ENCODE peak calls at places on chromosomes 1 and 21, in four cellular contexts. O is HCT116, F is GM23248, D is SK-N-MC. T is an unnamed sample.

GRCh38 chr1:4004635-4005430 is 104.8 kb upstream of the C1orf174 start:
- DNase-seq in D (no peak), F (no peak), O (no peak), T (no peak)

GRCh38 chr1:40014253-40014706 is 26.2 kb upstream of the CAP1 start:
- DNase-seq in D (no peak), O (no peak), F (peak), T (no peak)

GRCh38 chr21:46437096-46437498 is 21.6 kb upstream of the DIP2A start:
- DNase-seq in F (no peak), O (no peak), D (no peak), T (no peak)

GRCh38 chr1:236354330-236355147 is 39.5 kb upstream of the EDARADD start:
- DNase-seq in D (no peak), F (peak), O (no peak), T (peak)

GRCh38 chr1:79556189-79556588 is 549.7 kb upstream of the ADGRL4 start:
- DNase-seq in D (no peak), O (no peak), F (no peak), T (no peak)

GRCh38 chr1:201714542-201715276 is 114.2 kb upstream of the IPO9 start:
- DNase-seq in O (peak), F (peak), D (no peak), T (peak)

GRCh38 chr1:17624540-17625256 is 85.2 kb downstream of the ARHGEF10L start:
- DNase-seq in O (peak), D (no peak), F (peak), T (peak)

GRCh38 chr1:201350884-201351283 is 26.6 kb downstream of the TNNT2 start:
- DNase-seq in D (no peak), O (no peak), F (no peak), T (no peak)

GRCh38 chr1:16458801-16459200 is 18.3 kb downstream of the NECAP2 start:
- DNase-seq in F (no peak), O (no peak), D (no peak), T (no peak)

GRCh38 chr1:42747125-42747524 is 7.1 kb upstream of the CLDN19 start:
- DNase-seq in D (no peak), O (no peak), F (peak), T (no peak)

GRCh38 chr1:245735831-245736530 is 581.2 kb downstream of the KIF26B start:
- DNase-seq in D (no peak), O (no peak), F (peak), T (peak)

GRCh38 chr1:91303165-91303564 is 101.5 kb downstream of the HFM1 start:
- DNase-seq in F (no peak), D (no peak), O (no peak), T (no peak)

GRCh38 chr1:207951652-207952051 is 40.7 kb upstream of the CD34 start:
- DNase-seq in F (no peak), O (no peak), D (no peak), T (no peak)

GRCh38 chr21:28154121-28154520 is 838.6 kb downstream of the LTN1 start:
- DNase-seq in F (no peak), D (no peak), O (no peak), T (no peak)

GRCh38 chr1:41380195-41380594 is 19.0 kb downstream of the FOXO6 start:
- DNase-seq in O (no peak), D (no peak), F (no peak), T (no peak)

GRCh38 chr1:41380979-41381690 is 19.9 kb downstream of the FOXO6 start:
- DNase-seq in F (peak), D (no peak), O (peak), T (no peak)

GRCh38 chr1:41382531-41383090 is 21.4 kb downstream of the FOXO6 start:
- DNase-seq in D (no peak), F (peak), O (peak), T (peak)

GRCh38 chr1:41383094-41383852 is 22.0 kb downstream of the FOXO6 start:
- DNase-seq in F (peak), O (no peak), D (no peak), T (no peak)

GRCh38 chr1:41381691-41382530 is 20.7 kb downstream of the FOXO6 start:
- DNase-seq in D (no peak), F (peak), O (peak), T (no peak)
- TF ChIP-seq EZH2 in D (no peak), F (no peak), O (no peak), T (no peak)

GRCh38 chr1:228415221-228415620 is 1.4 kb downstream of the TRIM17 start:
- DNase-seq in F (no peak), O (no peak), D (no peak), T (no peak)

GRCh38 chr1:228414511-228415211 is 2.0 kb downstream of the TRIM17 start:
- DNase-seq in D (no peak), O (no peak), F (no peak), T (no peak)

GRCh38 chr1:228416217-228416971 is at the start of gene TRIM17:
- DNase-seq in F (peak), O (no peak), D (no peak), T (no peak)

GRCh38 chr1:228417061-228417460 is 400 bp upstream of the TRIM17 start:
- DNase-seq in O (no peak), D (no peak), F (no peak), T (no peak)

GRCh38 chr1:228415853-228416216 is 826 bp downstream of the TRIM17 start:
- DNase-seq in O (no peak), D (no peak), F (peak), T (no peak)
- TF ChIP-seq EZH2 in O (no peak), D (no peak), F (no peak), T (peak)

DNA sequence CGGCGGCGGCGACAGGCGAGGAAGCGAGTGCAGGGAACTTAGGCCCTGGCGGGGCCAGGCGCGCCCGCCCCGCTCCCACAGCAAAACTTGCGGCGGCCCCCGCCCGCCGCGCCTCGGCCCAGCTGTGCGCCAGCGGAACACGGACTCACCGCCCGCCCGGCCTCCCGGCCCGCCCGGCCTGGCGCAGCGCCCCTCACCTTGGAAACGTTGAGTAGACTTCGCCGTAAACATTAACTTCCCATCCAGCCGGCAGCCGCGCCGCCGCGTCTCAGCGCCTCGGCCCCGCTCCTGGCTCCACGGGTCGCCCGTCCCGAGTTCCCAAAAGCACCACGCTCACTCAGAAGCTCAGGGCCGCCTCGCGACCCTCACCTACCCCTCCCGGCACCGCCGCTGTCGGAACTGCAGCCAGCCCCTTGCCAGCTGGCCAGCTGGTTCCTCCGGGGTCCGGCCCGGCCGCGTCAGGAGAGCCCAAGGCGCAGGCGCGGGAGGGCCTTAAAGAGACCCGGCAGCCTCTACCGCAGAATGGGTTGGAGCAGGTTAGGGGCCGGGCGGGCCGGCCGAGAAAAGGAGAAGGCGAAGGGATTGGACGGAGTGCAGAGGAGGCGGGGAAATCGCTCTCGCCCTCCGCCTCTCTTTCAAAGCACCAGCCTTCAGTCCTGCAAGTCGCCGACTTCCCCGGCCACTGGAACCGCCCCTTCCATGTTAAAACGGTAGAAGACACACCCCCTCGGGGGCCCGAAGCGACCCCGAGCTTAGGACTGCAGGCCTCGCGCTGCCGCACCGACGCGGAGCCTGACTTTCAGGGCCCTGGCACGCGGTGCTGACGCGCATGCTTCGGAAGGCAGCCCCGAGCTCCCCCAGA is at the start of gene EVI5:
- DNase-seq in O (peak), D (peak), F (peak), T (peak)
- TF ChIP-seq EZH2 in O (no peak), D (no peak), F (no peak), T (no peak)

GRCh38 chr1:155077758-155078495 is 710 bp upstream of the EFNA3 start:
- DNase-seq in F (peak), D (no peak), O (no peak), T (peak)

GRCh38 chr1:155078496-155079209 is at the start of gene EFNA3:
- DNase-seq in O (no peak), F (peak), D (no peak), T (peak)

GRCh38 chr1:155080250-155081228 is 1.9 kb downstream of the EFNA3 start:
- DNase-seq in O (no peak), F (peak), D (no peak), T (no peak)

GRCh38 chr1:155079210-155079486 is 511 bp downstream of the EFNA3 start:
- DNase-seq in D (no peak), F (no peak), O (no peak), T (no peak)

DNA sequence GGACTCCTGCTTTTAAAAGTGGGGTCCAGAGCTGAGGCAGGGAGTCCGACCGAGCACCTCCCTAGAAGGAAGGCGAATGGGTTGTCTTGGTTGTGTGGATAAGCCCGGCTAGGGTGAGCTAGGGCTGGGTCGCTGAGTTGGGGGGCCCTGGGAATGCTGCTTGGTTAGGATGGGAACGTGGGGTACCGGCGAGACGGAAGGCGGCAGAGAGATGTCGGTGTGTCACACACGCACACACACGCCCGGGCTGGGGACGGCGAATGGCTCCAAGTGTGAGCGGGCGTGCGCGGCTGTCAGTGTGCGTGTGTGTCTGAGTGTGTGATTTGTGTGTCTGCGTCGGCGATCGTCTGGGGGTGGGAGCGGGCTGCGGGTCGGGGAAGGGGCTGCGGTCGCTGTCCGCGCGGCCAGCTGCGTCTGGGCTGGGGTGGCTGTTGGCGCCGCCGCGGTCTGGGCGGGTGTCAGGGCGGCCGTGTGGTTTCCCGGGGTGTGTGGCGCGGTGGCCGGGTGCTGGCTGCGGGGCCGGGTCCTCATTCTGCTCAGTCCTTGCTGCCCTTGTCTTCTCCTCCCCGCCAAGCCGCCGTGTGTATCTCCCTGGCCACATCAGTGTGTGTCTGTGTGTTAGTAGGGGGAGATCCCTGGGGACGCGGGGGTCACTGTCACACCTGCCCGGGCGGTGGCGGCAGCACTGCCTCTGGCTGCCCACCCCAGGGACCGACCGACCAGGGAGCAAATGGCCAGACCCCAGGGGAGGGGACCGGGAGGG is 1.0 kb downstream of the EFNA3 start:
- DNase-seq in O (no peak), F (no peak), D (no peak), T (no peak)
- TF ChIP-seq EZH2 in O (no peak), F (peak), D (no peak), T (peak)

DNA sequence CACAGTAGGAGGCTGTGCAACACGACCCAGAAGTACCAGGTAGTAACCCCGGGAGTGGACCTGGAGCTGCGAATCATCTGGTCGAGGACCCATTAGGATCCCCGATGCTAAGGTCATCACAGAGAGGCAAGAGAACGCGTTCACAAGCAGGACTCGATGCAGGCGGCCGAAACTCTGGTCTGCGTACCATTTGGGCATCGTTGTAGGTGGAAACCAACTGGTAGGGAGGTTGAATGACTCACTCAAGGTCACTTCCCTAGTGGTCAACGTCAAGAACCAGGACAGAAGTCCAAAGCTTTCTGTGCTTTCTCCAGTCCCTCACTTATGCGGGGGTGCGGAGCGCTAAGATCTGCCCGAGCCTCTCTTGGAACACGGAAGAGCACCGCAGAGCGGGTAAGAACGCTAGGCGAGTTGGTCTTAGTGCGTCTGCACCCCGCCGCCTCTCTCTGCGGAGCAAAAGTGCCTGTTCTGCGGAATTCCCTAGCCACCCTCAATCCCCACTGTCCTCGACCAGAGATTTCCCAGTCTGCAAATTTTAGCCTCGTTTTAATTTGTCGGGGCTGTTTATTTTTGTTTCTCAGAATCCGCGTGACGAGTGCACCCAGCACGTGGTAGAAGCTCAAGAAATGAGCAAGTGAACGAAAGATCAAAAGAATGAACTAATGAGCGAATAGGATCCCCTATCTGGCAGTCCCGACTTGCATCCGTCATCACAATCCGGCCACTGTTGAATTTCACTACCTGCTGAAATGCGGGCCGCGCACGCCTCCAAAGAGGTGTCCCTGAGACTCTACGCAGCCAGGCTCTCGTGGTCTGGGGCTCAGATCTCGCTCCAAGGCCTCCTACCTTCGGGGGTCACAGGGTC is 12.2 kb downstream of the HLX start:
- DNase-seq in D (no peak), O (no peak), F (no peak), T (no peak)
- TF ChIP-seq EZH2 in D (no peak), O (no peak), F (no peak), T (peak)

DNA sequence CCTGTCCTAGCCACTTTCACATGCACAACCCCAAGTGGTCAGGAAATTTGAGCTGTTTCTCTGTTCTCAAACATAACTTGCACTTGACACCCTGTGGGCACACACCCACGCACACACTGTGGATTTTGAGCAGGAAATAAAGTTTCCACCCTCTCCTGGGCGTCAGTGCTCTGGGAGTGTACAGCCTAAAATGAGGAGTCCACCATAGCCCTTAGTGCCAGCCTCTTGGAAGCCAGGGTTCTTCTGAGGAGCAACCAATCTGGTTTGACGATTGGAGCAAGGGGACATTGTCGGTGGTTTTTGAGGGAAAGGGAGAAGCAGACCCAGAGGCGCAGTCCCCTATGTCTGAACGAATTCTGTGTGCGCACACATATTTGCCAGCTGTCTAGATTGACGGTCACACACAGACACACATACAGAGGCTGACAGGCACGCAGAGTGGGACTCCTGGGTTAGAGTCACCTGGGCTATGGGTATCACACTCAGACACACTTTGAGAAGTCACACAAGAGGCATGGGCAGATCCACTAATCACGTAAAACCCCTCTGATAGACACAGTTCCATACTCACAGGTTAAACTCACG is 2.7 kb downstream of the DMBX1 start:
- DNase-seq in F (no peak), O (no peak), D (no peak), T (no peak)
- TF ChIP-seq EZH2 in F (no peak), O (no peak), D (no peak), T (peak)

T was measured in mammary epithelial cell.